ENCODE peak calls at places on chromosomes 7 and 10, in seven cellular contexts. D, S, W, F, E, M and X are unnamed samples.

GRCh38 chr7:29457565-29457971 is 106.1 kb upstream of the PRR15 start:
- DNase-seq in D (no peak), S (no peak), W (no peak), F (peak), E (no peak), M (no peak), X (peak)

GRCh38 chr7:2200584-2200980 is 32.2 kb downstream of the MAD1L1 start:
- DNase-seq in D (no peak), S (no peak), W (no peak), F (no peak), E (no peak), M (no peak), X (no peak)

GRCh38 chr10:80453392-80453714 is 757 bp upstream of the TSPAN14 start:
- DNase-seq in D (no peak), S (no peak), W (no peak), F (no peak), E (no peak), M (no peak), X (no peak)

GRCh38 chr10:73909716-73910115 is 1.2 kb upstream of the PLAU start:
- DNase-seq in D (no peak), S (no peak), W (no peak), F (no peak), E (no peak), M (no peak), X (no peak)

GRCh38 chr7:112192236-112193154 is 13.7 kb downstream of the DOCK4 start:
- DNase-seq in D (no peak), S (peak), W (no peak), F (peak), E (no peak), M (no peak), X (no peak)

GRCh38 chr7:111775205-111775604 is 212.9 kb upstream of the IMMP2L start:
- DNase-seq in D (no peak), S (peak), W (no peak), F (no peak), E (no peak), M (no peak), X (no peak)

GRCh38 chr7:36514289-36515243 is 124.9 kb downstream of the ANLN start:
- DNase-seq in D (no peak), S (no peak), W (no peak), F (no peak), E (peak), M (no peak), X (no peak)

GRCh38 chr7:73625276-73625675 is 954 bp upstream of the MLXIPL start:
- DNase-seq in D (peak), S (no peak), W (no peak), F (no peak), E (no peak), M (no peak), X (no peak)

GRCh38 chr10:119680668-119681070 is 29.5 kb downstream of the BAG3 start:
- DNase-seq in D (no peak), S (peak), W (no peak), F (no peak), E (no peak), M (no peak), X (no peak)

GRCh38 chr7:71612892-71613291 is 480.9 kb downstream of the GALNT17 start:
- DNase-seq in D (no peak), S (no peak), W (peak), F (no peak), E (no peak), M (no peak), X (no peak)

GRCh38 chr10:17660921-17661320 is 17.0 kb downstream of the STAM start:
- DNase-seq in D (no peak), S (peak), W (no peak), F (no peak), E (no peak), M (no peak), X (no peak)

GRCh38 chr7:25970381-25970780 is 181.6 kb upstream of the NFE2L3 start:
- DNase-seq in D (no peak), S (no peak), W (no peak), F (no peak), E (no peak), M (no peak), X (no peak)

GRCh38 chr7:92874567-92874966 is 38.2 kb upstream of the CDK6 start:
- DNase-seq in D (no peak), S (peak), W (no peak), F (peak), E (no peak), M (no peak), X (peak)

GRCh38 chr7:113331155-113331898 is 213.0 kb upstream of the SMIM30 start:
- DNase-seq in D (peak), S (no peak), W (no peak), F (no peak), E (no peak), M (peak), X (peak)

GRCh38 chr7:37150856-37151255 is 297.8 kb downstream of the ELMO1 start:
- DNase-seq in D (no peak), S (no peak), W (no peak), F (no peak), E (no peak), M (no peak), X (no peak)

GRCh38 chr7:104980440-104980839 is 33.6 kb upstream of the KMT2E start:
- DNase-seq in D (no peak), S (peak), W (no peak), F (no peak), E (no peak), M (no peak), X (no peak)

GRCh38 chr10:42963302-42963701 is 113.6 kb upstream of the RET start:
- DNase-seq in D (peak), S (no peak), W (no peak), F (no peak), E (no peak), M (no peak), X (no peak)

GRCh38 chr10:93630609-93631320 is 18.4 kb downstream of the PDE6C start:
- DNase-seq in D (no peak), S (no peak), W (no peak), F (no peak), E (no peak), M (no peak), X (no peak)

GRCh38 chr10:63673246-63673645 is 152.0 kb downstream of the REEP3 start:
- DNase-seq in D (no peak), S (no peak), W (no peak), F (no peak), E (no peak), M (no peak), X (no peak)

GRCh38 chr10:93554760-93555432 is 11.6 kb upstream of the FFAR4 start:
- DNase-seq in D (peak), S (peak), W (peak), F (peak), E (no peak), M (peak), X (peak)

GRCh38 chr10:6840766-6841165 is 260.7 kb upstream of the PRKCQ start:
- DNase-seq in D (no peak), S (peak), W (no peak), F (peak), E (no peak), M (no peak), X (no peak)

GRCh38 chr7:55912748-55913158 is 25.5 kb downstream of the ZNF713 start:
- DNase-seq in D (no peak), S (no peak), W (no peak), F (no peak), E (no peak), M (no peak), X (no peak)

GRCh38 chr10:131580076-131580652 is 268.6 kb upstream of the TCERG1L start:
- DNase-seq in D (no peak), S (no peak), W (no peak), F (no peak), E (no peak), M (no peak), X (no peak)

GRCh38 chr10:131577786-131578471 is 266.4 kb upstream of the TCERG1L start:
- DNase-seq in D (peak), S (no peak), W (no peak), F (no peak), E (peak), M (no peak), X (no peak)

GRCh38 chr10:131578472-131578970 is 267.0 kb upstream of the TCERG1L start:
- DNase-seq in D (peak), S (no peak), W (no peak), F (no peak), E (no peak), M (no peak), X (no peak)

GRCh38 chr10:131579251-131580071 is 267.9 kb upstream of the TCERG1L start:
- DNase-seq in D (peak), S (no peak), W (no peak), F (no peak), E (peak), M (no peak), X (no peak)

GRCh38 chr10:131580674-131581073 is 269.2 kb upstream of the TCERG1L start:
- DNase-seq in D (no peak), S (no peak), W (no peak), F (no peak), E (no peak), M (no peak), X (no peak)
- TF ChIP-seq CTCF in D (no peak), S (no peak), W (no peak), F (no peak), E (no peak), M (no peak), X (no peak)

GRCh38 chr7:151389768-151390593 is 19.9 kb downstream of the WDR86 start:
- DNase-seq in D (peak), S (no peak), W (no peak), F (no peak), E (no peak), M (no peak), X (no peak)
- TF ChIP-seq CTCF in D (no peak), S (no peak), W (no peak), F (no peak), E (no peak), M (no peak), X (no peak)

GRCh38 chr7:135662373-135663114 is at the start of gene STMP1:
- DNase-seq in D (peak), S (peak), W (peak), F (peak), E (peak), M (peak), X (peak)
- TF ChIP-seq CTCF in D (peak), S (peak), W (no peak), F (peak), E (peak), M (peak), X (peak)

DNA sequence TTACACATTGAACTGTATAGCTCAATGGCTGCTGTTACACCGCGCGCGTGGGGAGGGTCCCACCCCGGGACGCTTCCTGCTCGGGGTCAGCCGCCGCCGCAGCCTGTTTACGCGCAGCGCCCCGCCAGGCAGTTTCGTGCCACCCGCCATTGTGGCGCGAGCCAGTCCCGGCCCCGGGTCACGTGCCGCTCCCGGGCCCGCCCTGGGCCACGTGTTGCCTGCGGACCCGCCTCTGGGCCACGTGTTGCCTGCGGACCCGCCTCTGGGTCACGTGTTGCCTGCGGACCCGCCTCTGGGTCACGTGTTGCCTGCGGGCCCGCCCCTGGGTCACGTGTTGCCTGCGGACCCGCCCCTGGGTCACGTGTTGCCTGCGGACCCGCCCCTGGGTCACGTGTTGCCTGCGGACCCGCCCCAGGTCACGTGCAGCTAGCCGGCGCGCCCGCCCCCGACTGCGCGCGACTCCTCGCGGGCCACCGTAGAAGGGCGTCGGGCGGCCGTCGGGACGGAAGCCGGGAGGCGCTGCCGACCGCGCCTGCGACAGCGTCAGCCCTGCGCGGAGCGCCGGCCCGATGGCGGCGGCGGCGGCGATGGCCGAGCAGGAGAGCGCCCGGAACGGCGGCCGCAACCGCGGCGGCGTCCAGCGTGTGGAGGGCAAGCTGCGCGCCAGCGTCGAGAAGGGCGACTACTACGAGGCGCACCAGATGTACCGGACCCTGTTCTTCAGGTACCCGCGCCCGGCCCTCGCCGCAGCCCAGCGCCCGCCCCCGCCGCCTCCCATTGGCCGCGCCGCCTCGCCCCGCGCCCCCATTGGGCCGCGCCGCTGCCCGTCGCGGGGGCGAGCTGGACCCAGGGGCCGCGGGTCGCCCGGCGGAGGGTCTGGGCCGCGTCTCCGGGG is at the start of gene GET4:
- DNase-seq in D (peak), S (peak), W (peak), F (peak), E (peak), M (peak), X (peak)
- TF ChIP-seq CTCF in D (peak), S (no peak), W (peak), F (no peak), E (peak), M (peak), X (peak)

GRCh38 chr10:31350891-31351290 is 31.9 kb downstream of the ZEB1 start:
- DNase-seq in D (no peak), S (no peak), W (no peak), F (no peak), E (no peak), M (no peak), X (no peak)

GRCh38 chr10:31347705-31348104 is 28.7 kb downstream of the ZEB1 start:
- DNase-seq in D (no peak), S (no peak), W (no peak), F (no peak), E (no peak), M (no peak), X (no peak)

GRCh38 chr10:31358688-31359330 is 39.8 kb downstream of the ZEB1 start:
- DNase-seq in D (no peak), S (peak), W (no peak), F (no peak), E (no peak), M (no peak), X (no peak)

GRCh38 chr10:31352436-31353226 is 33.6 kb downstream of the ZEB1 start:
- DNase-seq in D (no peak), S (no peak), W (no peak), F (no peak), E (no peak), M (no peak), X (no peak)

DNA sequence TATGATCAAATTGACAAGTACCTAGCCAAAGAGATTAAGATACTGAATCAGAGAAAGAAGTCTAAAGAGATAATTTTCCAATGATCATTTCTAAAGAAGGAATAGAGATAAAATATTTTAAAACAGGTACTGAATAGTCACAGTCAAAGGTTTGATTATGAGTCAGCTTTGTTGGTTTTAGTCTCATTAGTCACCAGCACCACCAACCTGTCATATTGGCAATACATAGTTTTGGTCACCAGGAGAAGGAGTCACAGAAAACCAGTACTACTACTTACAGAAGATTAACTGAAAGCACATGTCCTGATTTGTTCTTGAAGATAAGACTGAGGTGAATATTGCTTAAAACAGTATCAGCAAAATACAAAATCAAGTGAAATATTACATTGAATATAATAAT is 34.6 kb downstream of the ZEB1 start:
- DNase-seq in D (no peak), S (peak), W (no peak), F (peak), E (no peak), M (peak), X (peak)
- TF ChIP-seq CTCF in D (no peak), S (peak), W (no peak), F (no peak), E (no peak), M (peak), X (no peak)

DNA sequence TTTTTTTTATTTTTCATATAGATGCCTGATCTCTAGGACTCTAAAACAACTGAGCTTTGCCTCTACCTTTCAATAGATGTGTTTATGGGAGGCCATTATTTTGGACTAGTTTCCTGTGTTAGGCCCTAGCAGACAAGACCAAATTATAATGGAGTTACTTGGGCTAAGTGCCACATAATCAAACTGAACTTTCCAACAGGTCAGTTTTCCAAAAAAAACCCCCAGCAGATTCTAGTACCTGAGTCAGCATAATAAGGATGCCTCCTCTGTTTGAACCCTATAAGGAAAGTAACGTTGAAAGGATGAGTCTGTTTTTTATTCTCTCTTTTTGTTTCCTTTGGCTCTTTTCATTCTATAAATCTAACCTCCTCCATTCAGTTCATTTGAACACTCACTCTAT is 148.1 kb upstream of the FAM3C start:
- DNase-seq in D (no peak), S (no peak), W (no peak), F (no peak), E (no peak), M (no peak), X (no peak)
- TF ChIP-seq CTCF in D (no peak), S (no peak), W (no peak), F (no peak), E (no peak), M (no peak), X (no peak)

DNA sequence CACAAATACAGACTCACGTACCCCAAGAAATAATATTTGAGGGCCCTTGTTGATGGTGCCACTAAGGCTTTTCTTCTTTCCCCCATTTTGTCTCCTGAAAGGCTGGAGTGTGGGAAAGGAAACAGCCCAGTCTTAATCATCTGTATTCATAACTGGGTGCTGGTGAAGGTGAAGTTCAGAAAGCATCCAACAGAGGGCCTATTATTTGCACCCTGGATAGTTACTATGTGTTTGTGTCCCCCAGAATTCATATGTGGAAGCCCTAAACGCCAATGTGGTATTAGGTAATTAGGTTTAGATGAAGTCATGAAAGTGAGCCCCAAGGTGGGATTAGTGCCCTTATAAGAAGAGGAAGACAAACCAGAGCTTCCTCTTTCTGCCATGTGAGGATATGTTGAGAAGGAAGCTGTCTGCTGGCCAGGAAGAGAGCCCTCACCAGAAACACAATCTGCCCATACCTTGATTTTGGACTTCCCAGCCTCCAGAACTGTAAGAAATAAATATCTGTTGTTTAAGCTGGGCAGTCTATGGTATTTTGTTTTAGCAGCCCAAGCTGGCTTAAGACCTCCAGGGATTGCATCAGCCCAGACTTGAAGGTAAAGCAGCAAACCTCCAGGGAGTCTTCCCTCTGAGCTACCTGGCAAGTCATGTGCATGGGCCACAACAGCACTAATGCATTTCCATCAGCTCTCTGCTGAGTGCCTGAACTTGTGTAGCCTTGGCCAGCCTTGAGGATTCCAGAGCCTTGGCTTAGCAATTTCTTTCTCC is 90.0 kb upstream of the ADRB1 start:
- DNase-seq in D (no peak), S (no peak), W (no peak), F (no peak), E (no peak), M (no peak), X (no peak)
- TF ChIP-seq CTCF in D (no peak), S (peak), W (no peak), F (no peak), E (no peak), M (no peak), X (peak)

GRCh38 chr10:29228586-29228985 is 60.3 kb upstream of the LYZL1 start:
- DNase-seq in D (no peak), S (no peak), W (no peak), F (no peak), E (no peak), M (no peak), X (no peak)

GRCh38 chr10:29229258-29229705 is 59.6 kb upstream of the LYZL1 start:
- DNase-seq in D (no peak), S (no peak), W (no peak), F (no peak), E (no peak), M (no peak), X (no peak)

DNA sequence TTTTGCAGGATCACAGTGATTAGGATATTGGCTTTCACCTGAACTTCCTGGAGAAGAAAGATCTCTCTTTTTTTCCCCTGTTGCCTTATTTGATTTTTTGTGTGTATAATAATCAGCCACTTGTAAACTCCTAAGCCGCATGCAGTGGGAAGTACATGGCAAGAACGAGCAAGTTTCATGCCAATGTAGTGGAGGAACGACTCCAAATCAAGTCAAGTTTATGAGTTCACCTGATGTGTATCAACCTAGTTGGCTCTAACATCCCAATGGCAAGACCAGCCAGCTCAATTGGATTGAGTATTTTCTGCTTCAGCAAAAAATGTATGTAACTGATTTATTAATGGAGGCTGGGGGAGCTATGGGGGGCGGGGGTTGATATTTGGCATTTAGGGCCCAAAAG is 65.6 kb upstream of the LYZL1 start:
- DNase-seq in D (no peak), S (no peak), W (no peak), F (no peak), E (no peak), M (no peak), X (no peak)
- TF ChIP-seq CTCF in D (no peak), S (no peak), W (no peak), F (no peak), E (no peak), M (no peak), X (no peak)